ENCODE peak calls at places on chromosome 6, in ten cellular contexts. One of them, this sample, is unnamed.

GRCh38 chr6:134519456-134519855 is 201.5 kb upstream of the SGK1 start:
- DNase-seq in AG20443: no peak
- DNase-seq in hepatocyte: no peak
- DNase-seq in activated CD4-positive, alpha-beta T cell treated with anti-CD3 and anti-CD28 coated beads, Interleukin-2, amount 10 ng/mL, durations not matched to agents 24 days and 14 days: peak; percentile 83
- DNase-seq in SJSA1: no peak
- DNase-seq in NCI-H1436 treated with DMSO at 0.1 percent for 48 hours: no peak
- DNase-seq in putamen: no peak
- DNase-seq in posterior cingulate gyrus: no peak
- DNase-seq in T-cell: peak; percentile 47
- DNase-seq in COR-L47: no peak
- DNase-seq in this sample: no peak

GRCh38 chr6:156651438-156651837 is 125.7 kb upstream of the ARID1B start:
- DNase-seq in posterior cingulate gyrus: no peak
- DNase-seq in AG20443: no peak
- DNase-seq in hepatocyte: no peak
- DNase-seq in activated CD4-positive, alpha-beta T cell treated with anti-CD3 and anti-CD28 coated beads, Interleukin-2, amount 10 ng/mL, durations not matched to agents 24 days and 14 days: no peak
- DNase-seq in COR-L47: no peak
- DNase-seq in SJSA1: no peak
- DNase-seq in T-cell: no peak
- DNase-seq in NCI-H1436 treated with DMSO at 0.1 percent for 48 hours: no peak
- DNase-seq in putamen: no peak
- DNase-seq in this sample: no peak

GRCh38 chr6:16181429-16182359 is 52.8 kb downstream of the MYLIP start:
- DNase-seq in COR-L47: no peak
- DNase-seq in putamen: no peak
- DNase-seq in hepatocyte: no peak
- DNase-seq in activated CD4-positive, alpha-beta T cell treated with anti-CD3 and anti-CD28 coated beads, Interleukin-2, amount 10 ng/mL, durations not matched to agents 24 days and 14 days: peak; percentile 54
- DNase-seq in AG20443: no peak
- DNase-seq in posterior cingulate gyrus: no peak
- DNase-seq in T-cell: no peak
- DNase-seq in SJSA1: no peak
- DNase-seq in NCI-H1436 treated with DMSO at 0.1 percent for 48 hours: no peak
- DNase-seq in this sample: no peak

GRCh38 chr6:166849762-166850181 is 106.6 kb downstream of the RNASET2 start:
- DNase-seq in COR-L47: no peak
- DNase-seq in posterior cingulate gyrus: no peak
- DNase-seq in activated CD4-positive, alpha-beta T cell treated with anti-CD3 and anti-CD28 coated beads, Interleukin-2, amount 10 ng/mL, durations not matched to agents 24 days and 14 days: no peak
- DNase-seq in T-cell: no peak
- DNase-seq in SJSA1: no peak
- DNase-seq in NCI-H1436 treated with DMSO at 0.1 percent for 48 hours: no peak
- DNase-seq in AG20443: no peak
- DNase-seq in hepatocyte: no peak
- DNase-seq in putamen: no peak
- DNase-seq in this sample: no peak

GRCh38 chr6:1613631-1614447 is 4.1 kb downstream of the FOXC1 start:
- DNase-seq in NCI-H1436 treated with DMSO at 0.1 percent for 48 hours: no peak
- DNase-seq in putamen: no peak
- DNase-seq in hepatocyte: no peak
- DNase-seq in T-cell: no peak
- DNase-seq in AG20443: peak; percentile 56
- DNase-seq in activated CD4-positive, alpha-beta T cell treated with anti-CD3 and anti-CD28 coated beads, Interleukin-2, amount 10 ng/mL, durations not matched to agents 24 days and 14 days: no peak
- DNase-seq in COR-L47: no peak
- DNase-seq in posterior cingulate gyrus: no peak
- DNase-seq in SJSA1: no peak
- DNase-seq in this sample: no peak

GRCh38 chr6:87340230-87340629 is 4.4 kb upstream of the C6orf163 start:
- DNase-seq in hepatocyte: no peak
- DNase-seq in SJSA1: no peak
- DNase-seq in NCI-H1436 treated with DMSO at 0.1 percent for 48 hours: no peak
- DNase-seq in activated CD4-positive, alpha-beta T cell treated with anti-CD3 and anti-CD28 coated beads, Interleukin-2, amount 10 ng/mL, durations not matched to agents 24 days and 14 days: no peak
- DNase-seq in putamen: no peak
- DNase-seq in COR-L47: no peak
- DNase-seq in T-cell: no peak
- DNase-seq in posterior cingulate gyrus: no peak
- DNase-seq in AG20443: no peak
- DNase-seq in this sample: no peak

GRCh38 chr6:150895898-150896632 is 30.6 kb downstream of the MTHFD1L start:
- DNase-seq in T-cell: no peak
- DNase-seq in activated CD4-positive, alpha-beta T cell treated with anti-CD3 and anti-CD28 coated beads, Interleukin-2, amount 10 ng/mL, durations not matched to agents 24 days and 14 days: no peak
- DNase-seq in AG20443: no peak
- DNase-seq in NCI-H1436 treated with DMSO at 0.1 percent for 48 hours: no peak
- DNase-seq in posterior cingulate gyrus: no peak
- DNase-seq in hepatocyte: no peak
- DNase-seq in putamen: no peak
- DNase-seq in SJSA1: no peak
- DNase-seq in COR-L47: no peak
- DNase-seq in this sample: no peak

GRCh38 chr6:31128093-31128676 is 7.9 kb upstream of the CDSN start:
- DNase-seq in AG20443: peak; percentile 63
- DNase-seq in SJSA1: peak; percentile 69
- DNase-seq in activated CD4-positive, alpha-beta T cell treated with anti-CD3 and anti-CD28 coated beads, Interleukin-2, amount 10 ng/mL, durations not matched to agents 24 days and 14 days: peak; percentile 92
- DNase-seq in hepatocyte: peak; percentile 81
- DNase-seq in NCI-H1436 treated with DMSO at 0.1 percent for 48 hours: no peak
- DNase-seq in T-cell: peak; percentile 21
- DNase-seq in COR-L47: peak; percentile 57
- DNase-seq in putamen: peak; percentile 18
- DNase-seq in posterior cingulate gyrus: peak; percentile 67
- DNase-seq in this sample: no peak

GRCh38 chr6:149860834-149861602 is 3.1 kb downstream of the LRP11 start:
- DNase-seq in AG20443: no peak
- DNase-seq in posterior cingulate gyrus: no peak
- DNase-seq in putamen: no peak
- DNase-seq in T-cell: no peak
- DNase-seq in NCI-H1436 treated with DMSO at 0.1 percent for 48 hours: no peak
- DNase-seq in COR-L47: no peak
- DNase-seq in activated CD4-positive, alpha-beta T cell treated with anti-CD3 and anti-CD28 coated beads, Interleukin-2, amount 10 ng/mL, durations not matched to agents 24 days and 14 days: no peak
- DNase-seq in SJSA1: no peak
- DNase-seq in hepatocyte: no peak
- DNase-seq in this sample: no peak

GRCh38 chr6:7921582-7922199 is 11.1 kb upstream of the TXNDC5 start:
- DNase-seq in COR-L47: no peak
- DNase-seq in hepatocyte: no peak
- DNase-seq in putamen: no peak
- DNase-seq in NCI-H1436 treated with DMSO at 0.1 percent for 48 hours: no peak
- DNase-seq in AG20443: no peak
- DNase-seq in SJSA1: no peak
- DNase-seq in T-cell: no peak
- DNase-seq in posterior cingulate gyrus: no peak
- DNase-seq in activated CD4-positive, alpha-beta T cell treated with anti-CD3 and anti-CD28 coated beads, Interleukin-2, amount 10 ng/mL, durations not matched to agents 24 days and 14 days: peak; percentile 22
- DNase-seq in this sample: no peak

GRCh38 chr6:15659181-15659580 is 3.6 kb downstream of the DTNBP1 start:
- DNase-seq in NCI-H1436 treated with DMSO at 0.1 percent for 48 hours: no peak
- DNase-seq in COR-L47: no peak
- DNase-seq in posterior cingulate gyrus: no peak
- DNase-seq in hepatocyte: no peak
- DNase-seq in activated CD4-positive, alpha-beta T cell treated with anti-CD3 and anti-CD28 coated beads, Interleukin-2, amount 10 ng/mL, durations not matched to agents 24 days and 14 days: no peak
- DNase-seq in AG20443: peak; percentile 21
- DNase-seq in putamen: no peak
- DNase-seq in SJSA1: no peak
- DNase-seq in T-cell: no peak
- DNase-seq in this sample: no peak

GRCh38 chr6:34182751-34183531 is 37.1 kb upstream of the GRM4 start:
- DNase-seq in AG20443: no peak
- DNase-seq in putamen: no peak
- DNase-seq in NCI-H1436 treated with DMSO at 0.1 percent for 48 hours: no peak
- DNase-seq in SJSA1: no peak
- DNase-seq in activated CD4-positive, alpha-beta T cell treated with anti-CD3 and anti-CD28 coated beads, Interleukin-2, amount 10 ng/mL, durations not matched to agents 24 days and 14 days: peak; percentile 87
- DNase-seq in hepatocyte: no peak
- DNase-seq in T-cell: peak; percentile 71
- DNase-seq in posterior cingulate gyrus: no peak
- DNase-seq in COR-L47: no peak
- DNase-seq in this sample: peak; percentile 44

GRCh38 chr6:158086706-158087518 is 81.2 kb downstream of the SERAC1 start:
- DNase-seq in putamen: peak; percentile 27
- DNase-seq in posterior cingulate gyrus: peak; percentile 25
- DNase-seq in NCI-H1436 treated with DMSO at 0.1 percent for 48 hours: no peak
- DNase-seq in COR-L47: no peak
- DNase-seq in AG20443: no peak
- DNase-seq in hepatocyte: no peak
- DNase-seq in activated CD4-positive, alpha-beta T cell treated with anti-CD3 and anti-CD28 coated beads, Interleukin-2, amount 10 ng/mL, durations not matched to agents 24 days and 14 days: no peak
- DNase-seq in T-cell: no peak
- DNase-seq in SJSA1: no peak
- DNase-seq in this sample: no peak

GRCh38 chr6:14466278-14466677 is 348.7 kb downstream of the CD83 start:
- DNase-seq in putamen: no peak
- DNase-seq in COR-L47: no peak
- DNase-seq in activated CD4-positive, alpha-beta T cell treated with anti-CD3 and anti-CD28 coated beads, Interleukin-2, amount 10 ng/mL, durations not matched to agents 24 days and 14 days: no peak
- DNase-seq in T-cell: no peak
- DNase-seq in posterior cingulate gyrus: no peak
- DNase-seq in NCI-H1436 treated with DMSO at 0.1 percent for 48 hours: no peak
- DNase-seq in hepatocyte: no peak
- DNase-seq in SJSA1: no peak
- DNase-seq in AG20443: peak; percentile 73
- DNase-seq in this sample: no peak

GRCh38 chr6:72084992-72085569 is 198.7 kb downstream of the RIMS1 start:
- DNase-seq in T-cell: no peak
- DNase-seq in NCI-H1436 treated with DMSO at 0.1 percent for 48 hours: no peak
- DNase-seq in COR-L47: peak; percentile 14
- DNase-seq in posterior cingulate gyrus: no peak
- DNase-seq in putamen: no peak
- DNase-seq in hepatocyte: peak; percentile 26
- DNase-seq in AG20443: no peak
- DNase-seq in activated CD4-positive, alpha-beta T cell treated with anti-CD3 and anti-CD28 coated beads, Interleukin-2, amount 10 ng/mL, durations not matched to agents 24 days and 14 days: no peak
- DNase-seq in SJSA1: no peak
- DNase-seq in this sample: no peak

GRCh38 chr6:149929422-149929821 is 6.5 kb upstream of the RAET1G start:
- DNase-seq in AG20443: no peak
- DNase-seq in activated CD4-positive, alpha-beta T cell treated with anti-CD3 and anti-CD28 coated beads, Interleukin-2, amount 10 ng/mL, durations not matched to agents 24 days and 14 days: no peak
- DNase-seq in posterior cingulate gyrus: no peak
- DNase-seq in SJSA1: peak; percentile 35
- DNase-seq in COR-L47: no peak
- DNase-seq in putamen: no peak
- DNase-seq in NCI-H1436 treated with DMSO at 0.1 percent for 48 hours: no peak
- DNase-seq in hepatocyte: no peak
- DNase-seq in T-cell: no peak
- DNase-seq in this sample: no peak

GRCh38 chr6:130409394-130410095 is 43.7 kb downstream of the TMEM200A start:
- DNase-seq in putamen: no peak
- DNase-seq in SJSA1: no peak
- DNase-seq in COR-L47: peak; percentile 36
- DNase-seq in posterior cingulate gyrus: no peak
- DNase-seq in NCI-H1436 treated with DMSO at 0.1 percent for 48 hours: no peak
- DNase-seq in activated CD4-positive, alpha-beta T cell treated with anti-CD3 and anti-CD28 coated beads, Interleukin-2, amount 10 ng/mL, durations not matched to agents 24 days and 14 days: no peak
- DNase-seq in hepatocyte: no peak
- DNase-seq in T-cell: no peak
- DNase-seq in AG20443: no peak
- DNase-seq in this sample: no peak

GRCh38 chr6:10373642-10374359 is 41.1 kb downstream of the TFAP2A start:
- DNase-seq in T-cell: no peak
- DNase-seq in SJSA1: no peak
- DNase-seq in hepatocyte: no peak
- DNase-seq in NCI-H1436 treated with DMSO at 0.1 percent for 48 hours: no peak
- DNase-seq in COR-L47: no peak
- DNase-seq in posterior cingulate gyrus: no peak
- DNase-seq in AG20443: peak; percentile 56
- DNase-seq in activated CD4-positive, alpha-beta T cell treated with anti-CD3 and anti-CD28 coated beads, Interleukin-2, amount 10 ng/mL, durations not matched to agents 24 days and 14 days: no peak
- DNase-seq in putamen: no peak
- DNase-seq in this sample: no peak

GRCh38 chr6:34657307-34657978 is 39.1 kb downstream of the ILRUN start:
- DNase-seq in posterior cingulate gyrus: no peak
- DNase-seq in activated CD4-positive, alpha-beta T cell treated with anti-CD3 and anti-CD28 coated beads, Interleukin-2, amount 10 ng/mL, durations not matched to agents 24 days and 14 days: peak; percentile 80
- DNase-seq in hepatocyte: peak; percentile 82
- DNase-seq in T-cell: no peak
- DNase-seq in COR-L47: no peak
- DNase-seq in SJSA1: no peak
- DNase-seq in NCI-H1436 treated with DMSO at 0.1 percent for 48 hours: no peak
- DNase-seq in putamen: peak; percentile 45
- DNase-seq in AG20443: peak; percentile 73
- DNase-seq in this sample: no peak

GRCh38 chr6:26576929-26577719 is 19.6 kb upstream of the ABT1 start:
- DNase-seq in T-cell: no peak
- DNase-seq in NCI-H1436 treated with DMSO at 0.1 percent for 48 hours: no peak
- DNase-seq in posterior cingulate gyrus: peak; percentile 9
- DNase-seq in putamen: no peak
- DNase-seq in SJSA1: no peak
- DNase-seq in AG20443: no peak
- DNase-seq in hepatocyte: peak; percentile 69
- DNase-seq in COR-L47: no peak
- DNase-seq in activated CD4-positive, alpha-beta T cell treated with anti-CD3 and anti-CD28 coated beads, Interleukin-2, amount 10 ng/mL, durations not matched to agents 24 days and 14 days: peak; percentile 85
- DNase-seq in this sample: peak; percentile 68

GRCh38 chr6:71410164-71410566 is 121.6 kb downstream of the OGFRL1 start:
- DNase-seq in hepatocyte: no peak
- DNase-seq in SJSA1: no peak
- DNase-seq in COR-L47: no peak
- DNase-seq in activated CD4-positive, alpha-beta T cell treated with anti-CD3 and anti-CD28 coated beads, Interleukin-2, amount 10 ng/mL, durations not matched to agents 24 days and 14 days: no peak
- DNase-seq in AG20443: no peak
- DNase-seq in T-cell: no peak
- DNase-seq in putamen: no peak
- DNase-seq in NCI-H1436 treated with DMSO at 0.1 percent for 48 hours: no peak
- DNase-seq in posterior cingulate gyrus: no peak
- DNase-seq in this sample: no peak

GRCh38 chr6:136736281-136736960 is 55.9 kb downstream of the MAP3K5 start:
- DNase-seq in AG20443: no peak
- DNase-seq in COR-L47: no peak
- DNase-seq in SJSA1: no peak
- DNase-seq in T-cell: no peak
- DNase-seq in NCI-H1436 treated with DMSO at 0.1 percent for 48 hours: no peak
- DNase-seq in posterior cingulate gyrus: no peak
- DNase-seq in putamen: no peak
- DNase-seq in activated CD4-positive, alpha-beta T cell treated with anti-CD3 and anti-CD28 coated beads, Interleukin-2, amount 10 ng/mL, durations not matched to agents 24 days and 14 days: no peak
- DNase-seq in hepatocyte: no peak
- DNase-seq in this sample: no peak

GRCh38 chr6:90105766-90106165 is 190.9 kb downstream of the BACH2 start:
- DNase-seq in T-cell: no peak
- DNase-seq in SJSA1: no peak
- DNase-seq in activated CD4-positive, alpha-beta T cell treated with anti-CD3 and anti-CD28 coated beads, Interleukin-2, amount 10 ng/mL, durations not matched to agents 24 days and 14 days: no peak
- DNase-seq in posterior cingulate gyrus: no peak
- DNase-seq in putamen: no peak
- DNase-seq in AG20443: no peak
- DNase-seq in hepatocyte: no peak
- DNase-seq in COR-L47: no peak
- DNase-seq in NCI-H1436 treated with DMSO at 0.1 percent for 48 hours: no peak
- DNase-seq in this sample: no peak

GRCh38 chr6:3769610-3770009 is 18.1 kb upstream of the PXDC1 start:
- DNase-seq in hepatocyte: no peak
- DNase-seq in AG20443: peak; percentile 56
- DNase-seq in activated CD4-positive, alpha-beta T cell treated with anti-CD3 and anti-CD28 coated beads, Interleukin-2, amount 10 ng/mL, durations not matched to agents 24 days and 14 days: no peak
- DNase-seq in T-cell: no peak
- DNase-seq in posterior cingulate gyrus: no peak
- DNase-seq in putamen: no peak
- DNase-seq in SJSA1: no peak
- DNase-seq in NCI-H1436 treated with DMSO at 0.1 percent for 48 hours: no peak
- DNase-seq in COR-L47: no peak
- DNase-seq in this sample: no peak

GRCh38 chr6:75493400-75494064 is at the start of gene FILIP1:
- DNase-seq in COR-L47: no peak
- DNase-seq in posterior cingulate gyrus: peak; percentile 4
- DNase-seq in AG20443: peak; percentile 9
- DNase-seq in T-cell: no peak
- DNase-seq in activated CD4-positive, alpha-beta T cell treated with anti-CD3 and anti-CD28 coated beads, Interleukin-2, amount 10 ng/mL, durations not matched to agents 24 days and 14 days: no peak
- DNase-seq in putamen: peak; percentile 5
- DNase-seq in NCI-H1436 treated with DMSO at 0.1 percent for 48 hours: no peak
- DNase-seq in SJSA1: no peak
- DNase-seq in hepatocyte: peak; percentile 64
- DNase-seq in this sample: no peak

GRCh38 chr6:84462697-84463096 is 235.3 kb upstream of the CEP162 start:
- DNase-seq in activated CD4-positive, alpha-beta T cell treated with anti-CD3 and anti-CD28 coated beads, Interleukin-2, amount 10 ng/mL, durations not matched to agents 24 days and 14 days: no peak
- DNase-seq in putamen: no peak
- DNase-seq in hepatocyte: no peak
- DNase-seq in posterior cingulate gyrus: no peak
- DNase-seq in AG20443: peak; percentile 66
- DNase-seq in T-cell: no peak
- DNase-seq in COR-L47: no peak
- DNase-seq in NCI-H1436 treated with DMSO at 0.1 percent for 48 hours: no peak
- DNase-seq in SJSA1: no peak
- DNase-seq in this sample: no peak